ENCODE peak calls at places on chromosome 6, in five cellular contexts. R is psoas muscle, H is tibial artery, Z is A549, O is pancreas. D is an unnamed sample. For H3K4me1, the result is how much of the 10 kb centered on the place peaks cover.

GRCh38 chr6:40997256-40997957 is 41.6 kb downstream of the UNC5CL start:
- DNase-seq in R (no peak), H (no peak), Z (peak), O (peak), D (peak)

GRCh38 chr6:106051241-106051640 is 34.9 kb upstream of the PRDM1 start:
- DNase-seq in R (no peak), H (no peak), Z (peak), O (no peak), D (peak)

GRCh38 chr6:134602123-134602522 is 284.2 kb upstream of the SGK1 start:
- DNase-seq in R (no peak), H (no peak), Z (no peak), O (no peak), D (no peak)

GRCh38 chr6:132814716-132815570 is 574 bp downstream of the RPS12 start:
- DNase-seq in R (no peak), H (no peak), Z (no peak), O (no peak), D (no peak)

GRCh38 chr6:143745160-143746133 is 67.7 kb downstream of the PHACTR2 start:
- DNase-seq in R (no peak), H (no peak), Z (peak), O (peak), D (peak)

GRCh38 chr6:32519117-32519909 is 10.8 kb downstream of the HLA-DRB5 start:
- DNase-seq in R (no peak), H (no peak), Z (no peak), O (no peak), D (no peak)

GRCh38 chr6:41901882-41902519 is 6.8 kb upstream of the USP49 start:
- DNase-seq in R (no peak), H (no peak), Z (peak), O (peak), D (peak)

GRCh38 chr6:131920656-131921055 is 30.5 kb downstream of the CCN2 start:
- DNase-seq in R (no peak), H (no peak), Z (no peak), O (no peak), D (no peak)

GRCh38 chr6:151065027-151065815 is 174.5 kb upstream of the AKAP12 start:
- DNase-seq in R (no peak), H (no peak), Z (no peak), O (no peak), D (no peak)

GRCh38 chr6:138986578-138986977 is 1.5 kb downstream of the REPS1 start:
- DNase-seq in R (no peak), H (no peak), Z (no peak), O (no peak), D (no peak)

GRCh38 chr6:129592516-129593232 is 117.3 kb downstream of the ARHGAP18 start:
- DNase-seq in R (no peak), H (no peak), Z (no peak), O (no peak), D (no peak)

GRCh38 chr6:36516559-36516958 is 30.7 kb downstream of the STK38 start:
- DNase-seq in R (no peak), H (no peak), Z (no peak), O (no peak), D (no peak)

GRCh38 chr6:113734886-113735481 is 122.2 kb upstream of the MARCKS start:
- DNase-seq in R (no peak), H (no peak), Z (no peak), O (no peak), D (no peak)

GRCh38 chr6:88165877-88166492 is at the start of gene CNR1:
- DNase-seq in R (peak), H (peak), Z (peak), O (peak), D (peak)

GRCh38 chr6:168030218-168030693 is 32.8 kb downstream of the KIF25 start:
- DNase-seq in R (no peak), H (no peak), Z (no peak), O (no peak), D (no peak)

GRCh38 chr6:20866940-20867630 is 332.8 kb downstream of the CDKAL1 start:
- DNase-seq in R (no peak), H (no peak), Z (peak), O (no peak), D (no peak)

GRCh38 chr6:159389695-159390094 is 220.5 kb downstream of the FNDC1 start:
- DNase-seq in R (no peak), H (no peak), Z (no peak), O (no peak), D (no peak)

GRCh38 chr6:88586371-88587157 is 376.9 kb downstream of the RNGTT start:
- DNase-seq in R (peak), H (peak), Z (no peak), O (no peak), D (no peak)

GRCh38 chr6:137297887-137298286 is 78.7 kb upstream of the IFNGR1 start:
- DNase-seq in R (no peak), H (peak), Z (no peak), O (no peak), D (no peak)

GRCh38 chr6:37137881-37138568 is 31.9 kb upstream of the PIM1 start:
- DNase-seq in R (no peak), H (no peak), Z (peak), O (no peak), D (peak)

GRCh38 chr6:136719280-136720044 is 72.8 kb downstream of the MAP3K5 start:
- DNase-seq in R (no peak), H (no peak), Z (no peak), O (no peak), D (no peak)

GRCh38 chr6:167791036-167791779 is 35.5 kb upstream of the AFDN start:
- DNase-seq in R (no peak), H (no peak), Z (no peak), O (peak), D (no peak)

GRCh38 chr6:151679081-151679480 is 128.4 kb upstream of the ESR1 start:
- DNase-seq in R (peak), H (no peak), Z (no peak), O (no peak), D (no peak)

GRCh38 chr6:119842191-119842590 is 492.6 kb upstream of the MAN1A1 start:
- DNase-seq in R (no peak), H (no peak), Z (no peak), O (no peak), D (no peak)

GRCh38 chr6:90175627-90176538 is 120.8 kb downstream of the BACH2 start:
- DNase-seq in R (no peak), H (no peak), Z (no peak), O (no peak), D (no peak)

GRCh38 chr6:98932424-98932823 is 15.3 kb downstream of the FBXL4 start:
- DNase-seq in R (no peak), H (no peak), Z (no peak), O (no peak), D (no peak)

GRCh38 chr6:105483492-105483891 is 80.6 kb upstream of the PREP start:
- DNase-seq in R (no peak), H (no peak), Z (peak), O (no peak), D (no peak)

GRCh38 chr6:1608976-1609661 is 596 bp upstream of the FOXC1 start:
- DNase-seq in R (peak), H (peak), Z (no peak), O (peak), D (peak)

GRCh38 chr6:25414755-25415154 is 135.6 kb downstream of the CARMIL1 start:
- DNase-seq in R (no peak), H (no peak), Z (no peak), O (no peak), D (no peak)
- TF ChIP-seq CTCF in R (no peak), H (no peak), Z (no peak), O (no peak), D (no peak)

DNA sequence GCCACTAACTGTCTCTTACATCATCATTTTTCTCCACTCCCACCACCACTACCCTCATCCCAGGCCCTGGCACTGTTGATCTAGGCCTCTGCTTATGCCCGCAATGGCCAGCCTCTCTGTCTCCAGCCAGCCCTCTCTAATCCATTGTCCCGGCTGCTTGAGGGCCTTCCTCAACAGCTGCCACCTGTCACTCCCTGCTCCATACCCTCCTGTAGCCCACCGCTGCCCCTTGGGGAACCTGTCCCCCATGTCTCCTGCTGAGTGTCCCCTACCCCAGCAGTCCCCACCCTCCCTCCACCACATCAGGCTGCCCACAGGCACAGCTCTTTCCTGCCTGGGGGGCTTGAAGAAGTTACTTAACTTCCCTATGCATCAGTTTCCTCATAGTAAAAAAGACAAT is 13.4 kb downstream of the TEAD3 start:
- DNase-seq in R (peak), H (no peak), Z (no peak), O (no peak), D (no peak)
- H3K4me1 ChIP-seq in R (under half), H (under half), Z (under half), O (under half), D (under half)

GRCh38 chr6:158073776-158074175 is 92.1 kb downstream of the SYNJ2 start:
- DNase-seq in R (no peak), H (no peak), Z (no peak), O (no peak), D (no peak)

GRCh38 chr6:158071121-158072082 is 89.7 kb downstream of the SYNJ2 start:
- DNase-seq in R (no peak), H (peak), Z (no peak), O (no peak), D (no peak)

GRCh38 chr6:158069800-158070195 is 88.1 kb downstream of the SYNJ2 start:
- DNase-seq in R (no peak), H (no peak), Z (no peak), O (no peak), D (no peak)

GRCh38 chr6:158070513-158070912 is 88.8 kb downstream of the SYNJ2 start:
- DNase-seq in R (no peak), H (no peak), Z (no peak), O (no peak), D (no peak)

DNA sequence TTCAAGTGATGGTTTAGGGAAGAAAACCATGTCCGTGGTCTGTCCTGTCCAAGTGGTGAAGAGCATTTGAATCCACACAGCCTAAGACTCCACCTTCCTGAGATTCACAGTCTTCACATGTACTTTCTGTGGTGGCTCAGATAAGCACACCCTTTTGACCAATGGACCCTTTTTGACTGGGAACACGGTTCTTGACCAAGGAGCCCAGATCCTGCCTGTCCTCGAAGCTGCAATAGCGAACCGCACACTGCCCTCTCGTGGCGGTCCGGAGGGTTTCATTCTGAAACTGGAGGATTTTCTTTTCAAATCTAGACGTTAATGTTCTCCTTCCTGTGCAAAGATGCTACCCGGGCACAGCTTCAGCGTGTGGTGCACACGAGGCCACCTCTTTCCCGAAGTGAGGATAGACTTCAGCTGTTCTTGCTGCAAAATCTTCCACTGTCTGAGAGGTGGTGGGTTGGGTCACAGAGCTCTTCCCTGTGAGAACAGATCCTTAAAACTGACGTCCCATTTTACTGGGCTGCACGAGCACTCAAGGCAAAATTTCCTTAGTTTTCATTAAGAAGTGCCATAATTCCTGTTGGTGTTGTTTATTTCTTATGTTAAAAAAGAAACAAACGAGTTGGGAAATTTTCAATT is 90.5 kb downstream of the SYNJ2 start:
- DNase-seq in R (peak), H (peak), Z (peak), O (peak), D (peak)
- TF ChIP-seq CTCF in R (peak), H (peak), Z (peak), O (peak), D (peak)

GRCh38 chr6:44221291-44221960 is 2.0 kb upstream of the SLC29A1 start:
- DNase-seq in R (peak), H (peak), Z (peak), O (peak), D (peak)
- H3K4me1 ChIP-seq in R (half or more), H (half or more), Z (half or more), O (under half), D (under half)

D was measured in Caco-2.